ENCODE peak calls at places on chromosomes 16 and 17, in five cellular contexts. P is heart right ventricle, D is GDM1, L is K562, K is T-cell. T is an unnamed sample.
A peak's percentile ranks its signal among the peaks of the same experiment; 100 is the strongest.

GRCh38 chr17:34556384-34556783 is 23.0 kb upstream of the TMEM132E start:
- DNase-seq in P (no peak), K (no peak), D (no peak), L (no peak), T (no peak)

GRCh38 chr16:19817875-19818274 is 66.8 kb downstream of the GPRC5B start:
- DNase-seq in L (peak; percentile 26), P (no peak), K (no peak), D (no peak), T (no peak)

GRCh38 chr16:56880685-56881084 is 15.7 kb downstream of the SLC12A3 start:
- DNase-seq in K (no peak), L (no peak), D (no peak), P (no peak), T (no peak)

GRCh38 chr17:76918811-76919210 is 50.6 kb downstream of the MGAT5B start:
- DNase-seq in P (no peak), K (no peak), D (no peak), L (no peak), T (no peak)

GRCh38 chr17:41060052-41060604 is at the start of gene KRTAP2-3:
- DNase-seq in K (no peak), L (no peak), P (no peak), D (no peak), T (no peak)

GRCh38 chr16:55487048-55487803 is 8.2 kb downstream of the MMP2 start:
- DNase-seq in D (no peak), K (no peak), P (no peak), L (no peak), T (no peak)

GRCh38 chr17:7348478-7349242 is 3.3 kb upstream of the KCTD11 start:
- DNase-seq in P (no peak), K (no peak), D (no peak), L (no peak), T (no peak)

GRCh38 chr16:23508589-23509440 is 1.5 kb downstream of the GGA2 start:
- DNase-seq in L (peak; percentile 28), P (no peak), D (no peak), K (no peak), T (no peak)

GRCh38 chr17:32342603-32343325 is 791 bp upstream of the C17orf75 start:
- DNase-seq in K (no peak), L (no peak), D (no peak), P (no peak), T (no peak)

GRCh38 chr17:39742856-39743436 is 5.2 kb downstream of the GRB7 start:
- DNase-seq in P (no peak), K (no peak), L (no peak), D (no peak), T (no peak)

GRCh38 chr17:34827008-34827407 is 134.3 kb downstream of the CCT6B start:
- DNase-seq in L (no peak), D (no peak), K (no peak), P (no peak), T (no peak)

GRCh38 chr16:67137605-67138004 is 13.2 kb downstream of the B3GNT9 start:
- DNase-seq in K (no peak), D (no peak), L (no peak), P (no peak), T (no peak)

GRCh38 chr16:88570691-88571092 is 489 bp downstream of the ZC3H18 start:
- DNase-seq in K (no peak), D (no peak), L (peak; percentile 36), P (peak; percentile 31), T (no peak)

GRCh38 chr17:66695098-66695497 is 139.8 kb upstream of the CACNG5 start:
- DNase-seq in D (no peak), P (no peak), K (no peak), L (no peak), T (no peak)

GRCh38 chr17:62787358-62787757 is 20.8 kb downstream of the MARCHF10 start:
- DNase-seq in K (no peak), P (no peak), L (no peak), D (no peak), T (no peak)

GRCh38 chr17:35373984-35374765 is 754 bp upstream of the SLFN11 start:
- DNase-seq in P (peak; percentile 69), D (no peak), L (no peak), K (peak; percentile 49), T (peak; percentile 36)

GRCh38 chr17:145671-146541 is 8.5 kb downstream of the SCGB1C2 start:
- DNase-seq in K (peak; percentile 0), P (no peak), D (no peak), L (no peak), T (no peak)

GRCh38 chr17:1455291-1455747 is 713 bp downstream of the CRK start:
- DNase-seq in P (peak; percentile 70), L (peak; percentile 58), K (peak; percentile 39), D (no peak), T (peak; percentile 16)

GRCh38 chr17:29518359-29518758 is 48.5 kb downstream of the ABHD15 start:
- DNase-seq in L (no peak), K (no peak), D (no peak), P (no peak), T (no peak)

GRCh38 chr17:81018044-81018802 is 16.7 kb upstream of the BAIAP2 start:
- DNase-seq in K (no peak), P (no peak), L (peak; percentile 88), D (peak; percentile 75), T (no peak)

GRCh38 chr17:40777459-40777858 is 4.9 kb downstream of the KRT27 start:
- DNase-seq in P (no peak), K (no peak), D (no peak), L (no peak), T (no peak)

GRCh38 chr17:12959441-12959840 is 58.4 kb downstream of the ELAC2 start:
- DNase-seq in K (no peak), L (no peak), D (no peak), P (no peak), T (no peak)

GRCh38 chr17:42759982-42760651 is 910 bp upstream of the RAMP2 start:
- DNase-seq in D (no peak), K (no peak), L (no peak), P (no peak), T (no peak)

GRCh38 chr17:50381920-50382319 is 8.9 kb downstream of the EME1 start:
- DNase-seq in L (no peak), D (no peak), K (no peak), P (no peak), T (no peak)

GRCh38 chr16:30912794-30913412 is 10.5 kb upstream of the FBXL19 start:
- DNase-seq in K (no peak), P (no peak), L (no peak), D (no peak), T (no peak)

GRCh38 chr17:7809086-7809790 is 24.8 kb upstream of the KDM6B start:
- DNase-seq in L (no peak), K (no peak), P (no peak), D (no peak), T (no peak)

GRCh38 chr17:60169921-60170817 is 20.4 kb downstream of the CA4 start:
- DNase-seq in K (no peak), L (peak; percentile 8), P (peak; percentile 74), D (no peak), T (no peak)

GRCh38 chr16:71421911-71422310 is 19.9 kb downstream of the TLE7 start:
- DNase-seq in P (no peak), K (peak; percentile 17), L (peak; percentile 73), D (no peak), T (no peak)

GRCh38 chr17:82300707-82301270 is 16.6 kb downstream of the CD7 start:
- DNase-seq in K (peak; percentile 61), L (no peak), D (peak; percentile 62), P (peak; percentile 72), T (no peak)

GRCh38 chr17:57420674-57421392 is 164.5 kb downstream of the MSI2 start:
- DNase-seq in K (no peak), D (no peak), L (peak; percentile 53), P (no peak), T (peak; percentile 87)

GRCh38 chr16:85055503-85056210 is 28.1 kb downstream of the KIAA0513 start:
- DNase-seq in D (peak; percentile 62), K (peak; percentile 74), P (no peak), L (peak; percentile 58), T (no peak)

GRCh38 chr17:7523033-7523432 is 25.8 kb upstream of the TNFSF12 start:
- DNase-seq in K (peak; percentile 40), D (no peak), P (no peak), L (peak; percentile 15), T (no peak)